ENCODE peak calls at places on chromosomes 6 and 20, in seven cellular contexts. W is fibroblast of the conjunctiva, O is amniotic stem cell, H is NCI-H1105, I is NAMALWA, U is Daoy, L is neuronal stem cell. Q is an unnamed sample.

GRCh38 chr6:151044465-151045441 is 179.3 kb downstream of the MTHFD1L start:
- DNase-seq in W (peak; percentile 55), O (peak; percentile 69), H (no peak), I (no peak), U (peak; percentile 97), L (no peak), Q (peak; percentile 74)

GRCh38 chr6:51273228-51273961 is 454.7 kb downstream of the TFAP2B start:
- DNase-seq in W (no peak), O (no peak), H (no peak), I (no peak), U (no peak), L (peak; percentile 24), Q (no peak)

GRCh38 chr6:95099410-95099809 is 477.9 kb upstream of the MANEA start:
- DNase-seq in W (no peak), O (no peak), H (no peak), I (no peak), U (no peak), L (no peak), Q (no peak)

GRCh38 chr6:128471907-128472306 is 48.5 kb downstream of the PTPRK start:
- DNase-seq in W (no peak), O (no peak), H (no peak), I (no peak), U (no peak), L (no peak), Q (no peak)

GRCh38 chr6:77324851-77325250 is 138.4 kb downstream of the HTR1B start:
- DNase-seq in W (peak; percentile 30), O (no peak), H (no peak), I (no peak), U (no peak), L (no peak), Q (no peak)

GRCh38 chr6:10309826-10310405 is 105.0 kb downstream of the TFAP2A start:
- DNase-seq in W (no peak), O (no peak), H (no peak), I (no peak), U (no peak), L (no peak), Q (no peak)

GRCh38 chr20:23445596-23446217 is 6.2 kb downstream of the CSTL1 start:
- DNase-seq in W (no peak), O (peak; percentile 25), H (no peak), I (no peak), U (peak; percentile 56), L (no peak), Q (no peak)

GRCh38 chr6:28597924-28598323 is 72.2 kb downstream of the GPX5 start:
- DNase-seq in W (no peak), O (no peak), H (peak; percentile 24), I (no peak), U (peak; percentile 75), L (no peak), Q (peak; percentile 68)

GRCh38 chr6:85015396-85015990 is 251.1 kb upstream of the TBX18 start:
- DNase-seq in W (peak; percentile 64), O (peak; percentile 11), H (peak; percentile 22), I (no peak), U (peak; percentile 81), L (peak; percentile 57), Q (peak; percentile 6)

GRCh38 chr6:157280153-157280552 is 43.2 kb downstream of the TMEM242 start:
- DNase-seq in W (no peak), O (no peak), H (no peak), I (no peak), U (no peak), L (no peak), Q (no peak)

GRCh38 chr6:130381459-130382380 is 15.9 kb downstream of the TMEM200A start:
- DNase-seq in W (no peak), O (no peak), H (no peak), I (no peak), U (no peak), L (no peak), Q (no peak)

GRCh38 chr20:40286991-40287531 is 402.0 kb downstream of the MAFB start:
- DNase-seq in W (no peak), O (no peak), H (no peak), I (no peak), U (peak; percentile 41), L (no peak), Q (peak; percentile 18)